ENCODE peak calls at places on chromosomes 1 and 21, in eight cellular contexts. One of them, this sample, is unnamed.

GRCh38 chr1:28877132-28877781 is 37.1 kb upstream of the EPB41 start:
- DNase-seq in PC-3: peak
- DNase-seq in thyroid gland: peak
- DNase-seq in left ventricle myocardium inferior: peak
- DNase-seq in suprapubic skin: no peak
- DNase-seq in psoas muscle: peak
- DNase-seq in heart left ventricle: peak
- DNase-seq in AG04450: peak
- DNase-seq in this sample: peak

GRCh38 chr21:36627242-36627641 is 71.7 kb upstream of the SIM2 start:
- DNase-seq in PC-3: peak
- DNase-seq in thyroid gland: no peak
- DNase-seq in left ventricle myocardium inferior: no peak
- DNase-seq in suprapubic skin: no peak
- DNase-seq in psoas muscle: no peak
- DNase-seq in heart left ventricle: no peak
- DNase-seq in AG04450: no peak
- DNase-seq in this sample: no peak

GRCh38 chr1:212884592-212884991 is 26.5 kb downstream of the FLVCR1 start:
- DNase-seq in PC-3: no peak
- DNase-seq in thyroid gland: no peak
- DNase-seq in left ventricle myocardium inferior: no peak
- DNase-seq in suprapubic skin: no peak
- DNase-seq in psoas muscle: no peak
- DNase-seq in heart left ventricle: no peak
- DNase-seq in AG04450: no peak
- DNase-seq in this sample: no peak

GRCh38 chr1:32031578-32032286 is 18.1 kb downstream of the KHDRBS1 start:
- DNase-seq in PC-3: peak
- DNase-seq in thyroid gland: no peak
- DNase-seq in left ventricle myocardium inferior: no peak
- DNase-seq in suprapubic skin: no peak
- DNase-seq in psoas muscle: no peak
- DNase-seq in heart left ventricle: no peak
- DNase-seq in AG04450: peak
- DNase-seq in this sample: no peak

GRCh38 chr1:202858306-202858705 is 30.6 kb downstream of the RABIF start:
- DNase-seq in PC-3: no peak
- DNase-seq in thyroid gland: peak
- DNase-seq in left ventricle myocardium inferior: peak
- DNase-seq in suprapubic skin: no peak
- DNase-seq in psoas muscle: peak
- DNase-seq in heart left ventricle: peak
- DNase-seq in AG04450: no peak
- DNase-seq in this sample: peak

GRCh38 chr1:2251786-2252185 is 23.7 kb downstream of the SKI start:
- DNase-seq in PC-3: no peak
- DNase-seq in thyroid gland: peak
- DNase-seq in left ventricle myocardium inferior: peak
- DNase-seq in suprapubic skin: no peak
- DNase-seq in psoas muscle: peak
- DNase-seq in heart left ventricle: peak
- DNase-seq in AG04450: no peak
- DNase-seq in this sample: peak

GRCh38 chr1:55589656-55590297 is 374.6 kb upstream of the USP24 start:
- DNase-seq in PC-3: no peak
- DNase-seq in thyroid gland: peak
- DNase-seq in left ventricle myocardium inferior: no peak
- DNase-seq in suprapubic skin: no peak
- DNase-seq in psoas muscle: peak
- DNase-seq in heart left ventricle: no peak
- DNase-seq in AG04450: no peak
- DNase-seq in this sample: no peak

GRCh38 chr21:39263372-39263771 is 50.1 kb downstream of the BRWD1 start:
- DNase-seq in PC-3: peak
- DNase-seq in thyroid gland: no peak
- DNase-seq in left ventricle myocardium inferior: no peak
- DNase-seq in suprapubic skin: no peak
- DNase-seq in psoas muscle: no peak
- DNase-seq in heart left ventricle: no peak
- DNase-seq in AG04450: no peak
- DNase-seq in this sample: no peak

GRCh38 chr1:29485096-29485925 is 249.0 kb downstream of the PTPRU start:
- DNase-seq in PC-3: no peak
- DNase-seq in thyroid gland: no peak
- DNase-seq in left ventricle myocardium inferior: no peak
- DNase-seq in suprapubic skin: peak
- DNase-seq in psoas muscle: no peak
- DNase-seq in heart left ventricle: no peak
- DNase-seq in AG04450: no peak
- DNase-seq in this sample: no peak

GRCh38 chr21:42009018-42009830 is 936 bp downstream of the ZBTB21 start:
- DNase-seq in PC-3: peak
- DNase-seq in thyroid gland: peak
- DNase-seq in left ventricle myocardium inferior: peak
- DNase-seq in suprapubic skin: no peak
- DNase-seq in psoas muscle: peak
- DNase-seq in heart left ventricle: peak
- DNase-seq in AG04450: no peak
- DNase-seq in this sample: no peak

GRCh38 chr1:47507140-47507539 is 69.3 kb downstream of the FOXD2 start:
- DNase-seq in PC-3: no peak
- DNase-seq in thyroid gland: no peak
- DNase-seq in left ventricle myocardium inferior: no peak
- DNase-seq in suprapubic skin: no peak
- DNase-seq in psoas muscle: no peak
- DNase-seq in heart left ventricle: no peak
- DNase-seq in AG04450: no peak
- DNase-seq in this sample: no peak

GRCh38 chr1:16727190-16728111 is 12.9 kb upstream of the RNU1-4 start:
- DNase-seq in PC-3: peak
- DNase-seq in thyroid gland: peak
- DNase-seq in left ventricle myocardium inferior: no peak
- DNase-seq in suprapubic skin: peak
- DNase-seq in psoas muscle: peak
- DNase-seq in heart left ventricle: no peak
- DNase-seq in AG04450: no peak
- DNase-seq in this sample: peak

GRCh38 chr1:30417701-30418425 is 305.5 kb downstream of the MATN1 start:
- DNase-seq in PC-3: no peak
- DNase-seq in thyroid gland: no peak
- DNase-seq in left ventricle myocardium inferior: no peak
- DNase-seq in suprapubic skin: peak
- DNase-seq in psoas muscle: no peak
- DNase-seq in heart left ventricle: peak
- DNase-seq in AG04450: no peak
- DNase-seq in this sample: peak

GRCh38 chr1:45148209-45148608 is 58.2 kb downstream of the ZSWIM5 start:
- DNase-seq in PC-3: no peak
- DNase-seq in thyroid gland: no peak
- DNase-seq in left ventricle myocardium inferior: no peak
- DNase-seq in suprapubic skin: no peak
- DNase-seq in psoas muscle: no peak
- DNase-seq in heart left ventricle: no peak
- DNase-seq in AG04450: no peak
- DNase-seq in this sample: no peak

GRCh38 chr1:28642056-28642846 is 616 bp downstream of the TAF12 start:
- DNase-seq in PC-3: peak
- DNase-seq in thyroid gland: no peak
- DNase-seq in left ventricle myocardium inferior: no peak
- DNase-seq in suprapubic skin: no peak
- DNase-seq in psoas muscle: no peak
- DNase-seq in heart left ventricle: no peak
- DNase-seq in AG04450: no peak
- DNase-seq in this sample: no peak

GRCh38 chr1:171379846-171380245 is 65.9 kb downstream of the FMO4 start:
- DNase-seq in PC-3: no peak
- DNase-seq in thyroid gland: no peak
- DNase-seq in left ventricle myocardium inferior: no peak
- DNase-seq in suprapubic skin: no peak
- DNase-seq in psoas muscle: no peak
- DNase-seq in heart left ventricle: no peak
- DNase-seq in AG04450: no peak
- DNase-seq in this sample: no peak

GRCh38 chr1:89939059-89939570 is 55.8 kb upstream of the ZNF326 start:
- DNase-seq in PC-3: no peak
- DNase-seq in thyroid gland: peak
- DNase-seq in left ventricle myocardium inferior: no peak
- DNase-seq in suprapubic skin: no peak
- DNase-seq in psoas muscle: no peak
- DNase-seq in heart left ventricle: no peak
- DNase-seq in AG04450: no peak
- DNase-seq in this sample: no peak

GRCh38 chr21:41610042-41610839 is 102.3 kb upstream of the TMPRSS2 start:
- DNase-seq in PC-3: peak
- DNase-seq in thyroid gland: peak
- DNase-seq in left ventricle myocardium inferior: peak
- DNase-seq in suprapubic skin: no peak
- DNase-seq in psoas muscle: no peak
- DNase-seq in heart left ventricle: peak
- DNase-seq in AG04450: no peak
- DNase-seq in this sample: no peak

GRCh38 chr1:37945743-37946702 is 830 bp downstream of the INPP5B start:
- DNase-seq in PC-3: no peak
- DNase-seq in thyroid gland: peak
- DNase-seq in left ventricle myocardium inferior: peak
- DNase-seq in suprapubic skin: no peak
- DNase-seq in psoas muscle: peak
- DNase-seq in heart left ventricle: peak
- DNase-seq in AG04450: peak
- DNase-seq in this sample: peak

GRCh38 chr1:4825841-4826450 is 171.5 kb downstream of the AJAP1 start:
- DNase-seq in PC-3: peak
- DNase-seq in thyroid gland: peak
- DNase-seq in left ventricle myocardium inferior: no peak
- DNase-seq in suprapubic skin: no peak
- DNase-seq in psoas muscle: no peak
- DNase-seq in heart left ventricle: no peak
- DNase-seq in AG04450: no peak
- DNase-seq in this sample: no peak
- TF ChIP-seq CTCF in PC-3: peak
- TF ChIP-seq CTCF in thyroid gland: no peak
- TF ChIP-seq CTCF in left ventricle myocardium inferior: peak
- TF ChIP-seq CTCF in suprapubic skin: no peak
- TF ChIP-seq CTCF in psoas muscle: peak
- TF ChIP-seq CTCF in heart left ventricle: peak
- TF ChIP-seq CTCF in AG04450: no peak
- TF ChIP-seq CTCF in this sample: no peak

DNA sequence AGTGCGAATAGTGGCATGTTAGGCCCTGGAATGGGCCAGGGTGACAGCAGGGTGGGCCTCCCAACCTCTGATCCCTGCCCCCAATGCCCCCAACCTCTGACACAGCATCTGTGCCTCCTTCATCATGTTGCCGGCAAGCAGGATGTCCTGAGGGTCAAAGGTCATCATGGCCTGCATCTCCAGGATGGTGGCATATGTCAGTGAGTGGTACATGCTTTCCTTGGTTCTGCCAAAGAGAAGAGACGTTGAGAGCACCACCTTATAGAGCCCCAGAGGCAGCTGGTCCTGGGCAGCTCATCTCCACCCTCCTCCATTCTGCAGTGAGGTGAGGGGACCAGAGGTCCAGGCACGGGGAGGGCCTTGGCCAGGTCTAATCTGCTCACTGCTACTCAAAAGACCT is 17.6 kb downstream of the TTC39A start:
- DNase-seq in PC-3: no peak
- DNase-seq in thyroid gland: no peak
- DNase-seq in left ventricle myocardium inferior: no peak
- DNase-seq in suprapubic skin: no peak
- DNase-seq in psoas muscle: no peak
- DNase-seq in heart left ventricle: no peak
- DNase-seq in AG04450: no peak
- DNase-seq in this sample: no peak
- H3K27ac ChIP-seq in PC-3: no peak
- H3K27ac ChIP-seq in thyroid gland: no peak
- H3K27ac ChIP-seq in left ventricle myocardium inferior: no peak
- H3K27ac ChIP-seq in suprapubic skin: no peak
- H3K27ac ChIP-seq in psoas muscle: no peak
- H3K27ac ChIP-seq in heart left ventricle: no peak
- H3K27ac ChIP-seq in AG04450: no peak
- H3K27ac ChIP-seq in this sample: no peak

GRCh38 chr1:75257424-75257823 is 123.2 kb downstream of the LHX8 start:
- DNase-seq in PC-3: no peak
- DNase-seq in thyroid gland: no peak
- DNase-seq in left ventricle myocardium inferior: no peak
- DNase-seq in suprapubic skin: no peak
- DNase-seq in psoas muscle: no peak
- DNase-seq in heart left ventricle: no peak
- DNase-seq in AG04450: no peak
- DNase-seq in this sample: no peak
- TF ChIP-seq CTCF in PC-3: no peak
- TF ChIP-seq CTCF in thyroid gland: no peak
- TF ChIP-seq CTCF in left ventricle myocardium inferior: no peak
- TF ChIP-seq CTCF in suprapubic skin: no peak
- TF ChIP-seq CTCF in psoas muscle: no peak
- TF ChIP-seq CTCF in heart left ventricle: no peak
- TF ChIP-seq CTCF in AG04450: no peak
- TF ChIP-seq CTCF in this sample: no peak

GRCh38 chr1:167219646-167220536 is 795 bp upstream of the POU2F1 start:
- DNase-seq in PC-3: peak
- DNase-seq in thyroid gland: peak
- DNase-seq in left ventricle myocardium inferior: peak
- DNase-seq in suprapubic skin: peak
- DNase-seq in psoas muscle: peak
- DNase-seq in heart left ventricle: peak
- DNase-seq in AG04450: peak
- DNase-seq in this sample: peak

GRCh38 chr1:167220537-167221125 is at the start of gene POU2F1:
- DNase-seq in PC-3: peak
- DNase-seq in thyroid gland: peak
- DNase-seq in left ventricle myocardium inferior: peak
- DNase-seq in suprapubic skin: peak
- DNase-seq in psoas muscle: peak
- DNase-seq in heart left ventricle: peak
- DNase-seq in AG04450: peak
- DNase-seq in this sample: peak

GRCh38 chr1:167221126-167221803 is 579 bp downstream of the POU2F1 start:
- DNase-seq in PC-3: no peak
- DNase-seq in thyroid gland: peak
- DNase-seq in left ventricle myocardium inferior: peak
- DNase-seq in suprapubic skin: no peak
- DNase-seq in psoas muscle: peak
- DNase-seq in heart left ventricle: no peak
- DNase-seq in AG04450: no peak
- DNase-seq in this sample: peak

GRCh38 chr1:167216809-167217208 is 3.9 kb upstream of the POU2F1 start:
- DNase-seq in PC-3: no peak
- DNase-seq in thyroid gland: no peak
- DNase-seq in left ventricle myocardium inferior: no peak
- DNase-seq in suprapubic skin: no peak
- DNase-seq in psoas muscle: no peak
- DNase-seq in heart left ventricle: no peak
- DNase-seq in AG04450: no peak
- DNase-seq in this sample: no peak

GRCh38 chr1:167219194-167219593 is 1.5 kb upstream of the POU2F1 start:
- DNase-seq in PC-3: no peak
- DNase-seq in thyroid gland: no peak
- DNase-seq in left ventricle myocardium inferior: no peak
- DNase-seq in suprapubic skin: no peak
- DNase-seq in psoas muscle: no peak
- DNase-seq in heart left ventricle: no peak
- DNase-seq in AG04450: no peak
- DNase-seq in this sample: no peak
- H3K27ac ChIP-seq in PC-3: peak
- H3K27ac ChIP-seq in thyroid gland: no peak
- H3K27ac ChIP-seq in left ventricle myocardium inferior: no peak
- H3K27ac ChIP-seq in suprapubic skin: no peak
- H3K27ac ChIP-seq in psoas muscle: no peak
- H3K27ac ChIP-seq in heart left ventricle: no peak
- H3K27ac ChIP-seq in AG04450: no peak
- H3K27ac ChIP-seq in this sample: no peak